ENCODE peak calls at places on chromosomes 4 and X, in six cellular contexts. H is K562, O is SK-N-SH, P is HCT116, K is GM12878, F is H1. T is an unnamed sample.

GRCh38 chr4:93199492-93199891 is 629.1 kb upstream of the ATOH1 start:
- DNase-seq in O (peak; percentile 58), F (peak; percentile 25), H (no peak), K (no peak), P (peak; percentile 45), T (peak; percentile 71)

GRCh38 chr4:157739237-157739636 is 433.6 kb downstream of the GASK1B start:
- DNase-seq in K (no peak), P (no peak), H (no peak), O (no peak), F (no peak), T (no peak)

GRCh38 chr4:10611673-10612072 is 72.9 kb downstream of the CLNK start:
- DNase-seq in P (peak; percentile 65), O (no peak), F (no peak), K (no peak), H (no peak), T (no peak)

GRCh38 chrX:40734956-40735317 is 405 bp downstream of the MED14 start:
- DNase-seq in H (no peak), F (no peak), P (no peak), O (no peak), K (no peak), T (no peak)

GRCh38 chrX:68584221-68584620 is 63.2 kb upstream of the STARD8 start:
- DNase-seq in F (no peak), P (no peak), O (no peak), K (no peak), H (peak; percentile 35), T (no peak)

GRCh38 chr4:17869327-17869726 is 58.5 kb downstream of the NCAPG start:
- DNase-seq in O (no peak), F (no peak), H (no peak), P (no peak), K (no peak), T (no peak)

GRCh38 chr4:178080312-178080711 is 638.1 kb upstream of the AGA start:
- DNase-seq in H (no peak), P (no peak), O (no peak), K (no peak), F (no peak), T (no peak)

GRCh38 chr4:19429684-19430083 is 822.0 kb upstream of the SLIT2 start:
- DNase-seq in H (no peak), O (no peak), F (peak; percentile 63), P (no peak), K (no peak), T (no peak)

GRCh38 chr4:71026086-71026485 is 32.6 kb downstream of the DCK start:
- DNase-seq in K (no peak), P (peak; percentile 55), H (peak; percentile 56), O (peak; percentile 16), F (no peak), T (no peak)

GRCh38 chrX:49233176-49233575 is at the start of gene CACNA1F:
- DNase-seq in F (no peak), H (no peak), K (no peak), O (no peak), P (no peak), T (no peak)

GRCh38 chr4:3446631-3447320 is 5.0 kb downstream of the HGFAC start:
- DNase-seq in K (no peak), H (no peak), O (no peak), F (no peak), P (no peak), T (no peak)

GRCh38 chrX:46582964-46583363 is 9.4 kb downstream of the CHST7 start:
- DNase-seq in H (no peak), F (no peak), O (no peak), P (no peak), K (no peak), T (no peak)

GRCh38 chr4:113901994-113902787 is 77.3 kb downstream of the ARSJ start:
- DNase-seq in P (no peak), K (no peak), H (no peak), O (no peak), F (no peak), T (peak; percentile 92)

GRCh38 chrX:115642895-115643530 is 82.0 kb downstream of the PLS3 start:
- DNase-seq in H (peak; percentile 37), F (no peak), K (peak; percentile 23), O (peak; percentile 48), P (peak; percentile 15), T (peak; percentile 27)

GRCh38 chrX:39260965-39261364 is 459.7 kb downstream of the MID1IP1 start:
- DNase-seq in O (no peak), K (no peak), H (peak; percentile 8), F (no peak), P (no peak), T (no peak)

GRCh38 chr4:169115897-169116254 is 105.8 kb upstream of the CBR4 start:
- DNase-seq in P (peak; percentile 89), H (no peak), K (no peak), F (no peak), O (no peak), T (no peak)

GRCh38 chrX:47831788-47832187 is 4.9 kb upstream of the ZNF81 start:
- DNase-seq in H (peak; percentile 42), P (peak; percentile 19), F (no peak), O (peak; percentile 64), K (no peak), T (peak; percentile 33)

GRCh38 chr4:42995343-42995944 is 102.9 kb downstream of the GRXCR1 start:
- DNase-seq in F (no peak), H (peak; percentile 19), O (peak; percentile 57), K (no peak), P (no peak), T (peak; percentile 17)

GRCh38 chr4:11615601-11616000 is 186.9 kb upstream of the HS3ST1 start:
- DNase-seq in P (no peak), O (no peak), H (no peak), K (no peak), F (no peak), T (no peak)

GRCh38 chrX:69320116-69320515 is 154.9 kb upstream of the PJA1 start:
- DNase-seq in F (no peak), K (no peak), P (no peak), H (no peak), O (peak; percentile 4), T (no peak)

GRCh38 chr4:145153181-145153903 is 27.0 kb downstream of the OTUD4 start:
- DNase-seq in P (no peak), F (no peak), O (no peak), H (no peak), K (no peak), T (no peak)

GRCh38 chr4:186347743-186348142 is 81.8 kb downstream of the F11 start:
- DNase-seq in K (no peak), F (no peak), P (no peak), H (no peak), O (no peak), T (no peak)

GRCh38 chrX:130994671-130995070 is 63.5 kb upstream of the ARHGAP36 start:
- DNase-seq in H (peak; percentile 25), F (no peak), P (no peak), K (no peak), O (peak; percentile 30), T (no peak)

GRCh38 chr4:8171941-8172924 is 13.6 kb upstream of the ABLIM2 start:
- DNase-seq in O (no peak), K (peak; percentile 24), F (no peak), P (no peak), H (no peak), T (no peak)

GRCh38 chr4:165210566-165210965 is 3.2 kb downstream of the KLHL2 start:
- DNase-seq in F (no peak), H (no peak), O (no peak), P (no peak), K (no peak), T (peak; percentile 57)
- TF ChIP-seq JUND in F (no peak), H (no peak), O (no peak), P (no peak), K (no peak), T (peak; percentile 70)

DNA sequence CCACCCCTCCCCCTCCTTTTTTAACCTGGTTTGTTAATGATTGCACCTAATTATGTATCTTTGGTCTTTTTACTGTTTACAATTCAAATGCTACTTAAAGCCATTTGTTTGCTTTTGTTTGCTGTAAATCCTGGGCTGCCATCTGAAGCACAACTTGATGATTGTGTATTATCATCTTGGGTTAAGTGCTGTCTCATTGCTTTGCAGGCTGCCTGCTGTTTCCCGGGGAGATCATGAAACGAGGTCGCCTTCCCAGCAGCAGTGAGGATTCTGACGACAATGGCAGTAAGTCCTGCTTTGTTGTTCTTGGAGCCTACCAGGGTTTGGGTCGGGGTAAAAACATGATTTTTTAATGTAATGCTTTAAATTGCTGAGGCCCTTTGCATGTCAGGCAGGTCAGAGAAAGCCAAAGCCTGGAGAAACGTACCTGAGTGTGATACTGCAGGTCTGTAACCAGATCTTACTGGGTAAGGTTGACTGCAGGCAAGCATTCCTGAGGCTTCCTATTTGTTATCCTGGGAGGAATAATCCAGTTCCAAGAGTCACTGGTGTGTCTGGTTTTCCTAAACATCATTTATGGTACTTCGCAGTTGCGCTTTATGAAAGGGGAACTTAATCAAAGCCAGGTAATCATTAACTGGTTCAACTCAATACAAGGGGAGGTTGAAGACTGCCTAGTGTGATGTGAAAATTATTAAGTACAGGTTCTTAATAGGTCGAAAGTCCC is 22.2 kb downstream of the JADE1 start:
- DNase-seq in P (no peak), K (no peak), O (peak; percentile 32), H (no peak), F (no peak), T (no peak)
- TF ChIP-seq JUND in P (no peak), K (no peak), O (no peak), H (no peak), F (no peak), T (no peak)

GRCh38 chr4:52248836-52249235 is 197.7 kb downstream of the SPATA18 start:
- DNase-seq in F (no peak), K (no peak), H (no peak), P (no peak), O (no peak), T (no peak)
- TF ChIP-seq JUND in F (no peak), K (no peak), H (no peak), P (no peak), O (no peak), T (no peak)

GRCh38 chrX:45191383-45191782 is 9.3 kb downstream of the DIPK2B start:
- DNase-seq in F (no peak), K (no peak), H (no peak), P (no peak), O (no peak), T (no peak)
- TF ChIP-seq JUND in F (no peak), K (no peak), H (no peak), P (no peak), O (no peak), T (no peak)

DNA sequence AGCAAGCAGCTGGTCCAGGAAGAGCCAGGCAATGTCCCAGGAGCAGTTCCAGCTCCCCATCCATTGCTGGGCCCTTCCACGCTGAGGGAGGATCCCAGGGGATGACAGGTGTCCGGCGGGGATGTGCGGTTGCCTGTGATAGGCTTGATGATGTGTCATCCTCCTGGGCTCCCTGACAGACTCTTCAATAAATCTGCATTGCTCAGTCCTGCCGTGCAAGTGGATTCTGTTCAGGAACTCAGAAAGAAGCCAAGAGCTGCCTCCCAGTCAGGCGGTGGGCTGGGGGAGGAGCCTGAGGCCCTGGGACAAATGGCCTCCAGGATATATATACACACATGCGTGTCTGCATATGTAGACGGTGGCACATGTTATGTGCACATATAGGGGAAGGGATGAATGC is 28.2 kb upstream of the CRMP1 start:
- DNase-seq in O (no peak), P (no peak), F (no peak), K (no peak), H (no peak), T (no peak)
- TF ChIP-seq JUND in O (no peak), P (no peak), F (no peak), K (no peak), H (no peak), T (no peak)

T was measured in T47D.